ENCODE peak calls at places on chromosomes 3 and 15, in nine cellular contexts. S, J, F, A, N, G, Z, I and T are unnamed samples.

GRCh38 chr3:196287405-196288140 is at the start of gene PCYT1A:
- DNase-seq in S (peak; percentile 96), J (peak; percentile 71), F (peak; percentile 83), A (peak; percentile 96), N (peak; percentile 83), G (peak; percentile 94), Z (peak; percentile 95), I (peak; percentile 89), T (peak; percentile 81)

GRCh38 chr3:68017069-68017468 is 362.7 kb upstream of the SUCLG2 start:
- DNase-seq in S (no peak), J (no peak), F (no peak), A (no peak), N (no peak), G (no peak), Z (no peak), I (no peak), T (no peak)

GRCh38 chr3:187165144-187165543 is 25.8 kb upstream of the RPL39L start:
- DNase-seq in S (peak; percentile 80), J (peak; percentile 19), F (no peak), A (no peak), N (no peak), G (peak; percentile 64), Z (no peak), I (peak; percentile 21), T (no peak)

GRCh38 chr15:60128000-60128376 is 123.9 kb downstream of the FOXB1 start:
- DNase-seq in S (no peak), J (no peak), F (no peak), A (no peak), N (no peak), G (no peak), Z (no peak), I (no peak), T (no peak)

GRCh38 chr3:40516201-40516600 is 8.6 kb upstream of the ZNF621 start:
- DNase-seq in S (no peak), J (no peak), F (no peak), A (no peak), N (no peak), G (peak; percentile 48), Z (no peak), I (no peak), T (no peak)

GRCh38 chr3:100140976-100141375 is 26.7 kb upstream of the FILIP1L start:
- DNase-seq in S (no peak), J (no peak), F (no peak), A (no peak), N (no peak), G (no peak), Z (no peak), I (no peak), T (no peak)

GRCh38 chr3:147354621-147355020 is 51.7 kb downstream of the ZIC4 start:
- DNase-seq in S (peak; percentile 53), J (no peak), F (no peak), A (no peak), N (no peak), G (no peak), Z (no peak), I (no peak), T (no peak)

GRCh38 chr15:64619880-64620839 is 155.2 kb downstream of the RBPMS2 start:
- DNase-seq in S (no peak), J (no peak), F (no peak), A (no peak), N (no peak), G (peak; percentile 35), Z (no peak), I (no peak), T (peak; percentile 36)

GRCh38 chr15:51755790-51756189 is 4.4 kb downstream of the TMOD2 start:
- DNase-seq in S (no peak), J (no peak), F (no peak), A (no peak), N (no peak), G (no peak), Z (no peak), I (no peak), T (no peak)

GRCh38 chr15:73002509-73002908 is 49.8 kb upstream of the NEO1 start:
- DNase-seq in S (no peak), J (no peak), F (no peak), A (no peak), N (no peak), G (peak; percentile 60), Z (no peak), I (no peak), T (no peak)

GRCh38 chr3:37050242-37050641 is 56.9 kb downstream of the MLH1 start:
- DNase-seq in S (no peak), J (no peak), F (no peak), A (no peak), N (no peak), G (no peak), Z (no peak), I (no peak), T (no peak)

GRCh38 chr3:128619146-128619890 is 31.3 kb downstream of the RPN1 start:
- DNase-seq in S (no peak), J (no peak), F (no peak), A (peak; percentile 27), N (no peak), G (peak; percentile 61), Z (no peak), I (no peak), T (no peak)

GRCh38 chr3:128714887-128715496 is 11.0 kb upstream of the RAB7A start:
- DNase-seq in S (no peak), J (no peak), F (no peak), A (peak; percentile 66), N (no peak), G (no peak), Z (no peak), I (no peak), T (no peak)

GRCh38 chr3:127512256-127512655 is 78.3 kb downstream of the TPRA1 start:
- DNase-seq in S (no peak), J (no peak), F (no peak), A (no peak), N (no peak), G (no peak), Z (no peak), I (no peak), T (no peak)

GRCh38 chr3:119098620-119099222 is 47.2 kb upstream of the TEX55 start:
- DNase-seq in S (no peak), J (peak; percentile 33), F (no peak), A (no peak), N (no peak), G (peak; percentile 38), Z (no peak), I (peak; percentile 31), T (no peak)

GRCh38 chr3:113873814-113874526 is 35.4 kb downstream of the GRAMD1C start:
- DNase-seq in S (no peak), J (no peak), F (no peak), A (no peak), N (no peak), G (no peak), Z (no peak), I (no peak), T (no peak)

GRCh38 chr15:100083572-100083971 is 258.2 kb downstream of the ADAMTS17 start:
- DNase-seq in S (no peak), J (no peak), F (no peak), A (no peak), N (no peak), G (no peak), Z (peak; percentile 84), I (no peak), T (no peak)

GRCh38 chr3:159252274-159252673 is 450.4 kb downstream of the MFSD1 start:
- DNase-seq in S (no peak), J (no peak), F (no peak), A (no peak), N (no peak), G (peak; percentile 74), Z (no peak), I (no peak), T (no peak)

GRCh38 chr3:159249472-159250131 is 447.7 kb downstream of the MFSD1 start:
- DNase-seq in S (no peak), J (no peak), F (no peak), A (no peak), N (no peak), G (no peak), Z (no peak), I (no peak), T (no peak)

GRCh38 chr3:159250961-159251360 is 449.1 kb downstream of the MFSD1 start:
- DNase-seq in S (no peak), J (no peak), F (no peak), A (no peak), N (no peak), G (no peak), Z (no peak), I (no peak), T (no peak)

GRCh38 chr3:159253860-159254259 is 452.0 kb downstream of the MFSD1 start:
- DNase-seq in S (no peak), J (no peak), F (no peak), A (no peak), N (no peak), G (no peak), Z (no peak), I (no peak), T (no peak)

DNA sequence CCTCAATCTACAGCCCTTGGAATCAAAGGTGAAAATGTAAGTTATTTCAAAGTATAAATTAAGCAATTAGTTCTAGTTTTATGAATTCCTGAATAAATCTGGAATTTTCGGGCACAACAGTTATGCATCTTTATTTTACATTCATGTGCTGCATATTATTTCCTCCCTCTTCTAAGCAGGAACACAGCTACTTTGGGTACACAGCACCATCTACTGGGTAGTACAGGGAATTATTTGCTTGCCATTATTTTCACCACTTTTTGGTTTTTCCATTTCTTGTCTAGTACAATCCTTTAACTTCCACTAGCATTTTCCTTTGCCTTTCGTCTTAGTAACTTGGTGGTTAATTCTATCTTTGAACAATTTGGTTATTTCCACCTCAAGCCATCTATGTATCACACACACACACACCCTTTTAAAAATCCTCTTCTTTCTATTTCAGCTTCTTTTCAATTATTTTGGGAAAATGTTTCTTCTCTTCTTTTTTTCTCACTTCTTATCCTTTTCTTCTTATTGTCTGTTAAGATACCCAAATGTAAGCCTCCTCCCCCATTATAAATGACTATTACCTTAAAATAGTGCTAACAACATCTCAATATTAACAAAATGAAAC is 451.0 kb downstream of the MFSD1 start:
- DNase-seq in S (no peak), J (peak; percentile 8), F (no peak), A (no peak), N (no peak), G (peak; percentile 79), Z (no peak), I (peak; percentile 5), T (peak; percentile 36)
- TF ChIP-seq CTCF in S (peak; percentile 90), J (peak; percentile 84), F (no peak), A (no peak), N (peak; percentile 68), G (peak; percentile 67), Z (no peak), I (peak; percentile 62), T (peak; percentile 57)

GRCh38 chr15:19987389-19988048 is 554.1 kb downstream of the GOLGA6L6 start:
- DNase-seq in S (peak; percentile 25), J (no peak), F (no peak), A (no peak), N (no peak), G (no peak), Z (no peak), I (no peak), T (no peak)
- TF ChIP-seq CTCF in S (peak; percentile 25), J (no peak), F (no peak), A (no peak), N (no peak), G (no peak), Z (no peak), I (no peak), T (no peak)

GRCh38 chr3:125582707-125583106 is 12.6 kb downstream of the OSBPL11 start:
- DNase-seq in S (no peak), J (no peak), F (no peak), A (no peak), N (no peak), G (no peak), Z (no peak), I (no peak), T (no peak)
- TF ChIP-seq CTCF in S (no peak), J (no peak), F (no peak), A (no peak), N (no peak), G (peak; percentile 9), Z (no peak), I (no peak), T (no peak)

GRCh38 chr3:136818191-136818850 is 605 bp upstream of the SLC35G2 start:
- DNase-seq in S (peak; percentile 88), J (no peak), F (peak; percentile 12), A (peak; percentile 49), N (no peak), G (peak; percentile 85), Z (peak; percentile 66), I (peak; percentile 71), T (peak; percentile 70)
- TF ChIP-seq CTCF in S (peak; percentile 32), J (no peak), F (no peak), A (no peak), N (no peak), G (peak; percentile 23), Z (no peak), I (no peak), T (peak; percentile 5)